ENCODE peak calls at places on chromosomes 2 and 18, in seven cellular contexts. P is RKO; F is GM19239; T is activated CD4-positive, alpha-beta T cell treated with anti-CD3 and anti-CD28 coated beads for 24 hours; V is tibial nerve; A is DND-41; W is Kasumi-1. I is an unnamed sample.

GRCh38 chr18:59697236-59697932 is at the start of gene CCBE1:
- DNase-seq in T (peak), W (no peak), V (peak), A (no peak), F (peak), P (no peak), I (no peak)

GRCh38 chr2:86195055-86195807 is at the start of gene IMMT:
- DNase-seq in T (peak), F (peak), P (peak), A (peak), W (peak), V (peak), I (peak)

GRCh38 chr2:112870851-112871830 is 34.6 kb upstream of the IL1B start:
- DNase-seq in P (no peak), A (no peak), W (peak), F (no peak), T (no peak), V (no peak), I (peak)

GRCh38 chr2:139067874-139068273 is 287.7 kb upstream of the NXPH2 start:
- DNase-seq in A (no peak), W (no peak), P (no peak), V (no peak), F (no peak), T (no peak), I (no peak)

GRCh38 chr2:10524341-10524740 is 76.2 kb upstream of the ODC1 start:
- DNase-seq in V (no peak), A (no peak), F (no peak), T (no peak), P (no peak), W (no peak), I (no peak)

GRCh38 chr18:38940863-38941531 is 1375.4 kb upstream of the CELF4 start:
- DNase-seq in P (peak), A (peak), W (peak), V (no peak), F (peak), T (peak), I (no peak)

GRCh38 chr2:241895732-241896641 is 26.5 kb downstream of the RTP5 start:
- DNase-seq in F (no peak), A (no peak), V (peak), T (peak), P (no peak), W (no peak), I (no peak)

GRCh38 chr2:61247204-61247812 is 85.3 kb downstream of the C2orf74 start:
- DNase-seq in A (no peak), T (no peak), F (no peak), V (no peak), P (peak), W (no peak), I (no peak)

GRCh38 chr2:232539298-232540231 is at the start of gene CHRNG:
- DNase-seq in P (no peak), F (no peak), V (no peak), T (no peak), W (no peak), A (no peak), I (no peak)

GRCh38 chr2:46135230-46135555 is 162.0 kb upstream of the EPAS1 start:
- DNase-seq in F (no peak), V (no peak), P (no peak), W (no peak), A (no peak), T (no peak), I (no peak)

GRCh38 chr2:36361396-36361795 is 5.8 kb downstream of the CRIM1 start:
- DNase-seq in A (no peak), F (no peak), W (no peak), P (no peak), V (no peak), T (no peak), I (no peak)

GRCh38 chr2:85754313-85755095 is 713 bp downstream of the ATOH8 start:
- DNase-seq in A (peak), T (peak), V (no peak), F (no peak), W (no peak), P (no peak), I (no peak)

GRCh38 chr2:128260239-128261138 is 58.2 kb downstream of the HS6ST1 start:
- DNase-seq in P (peak), A (no peak), F (no peak), T (no peak), W (no peak), V (peak), I (no peak)

I was measured in GDM1.